ENCODE peak calls at places on chromosome 4, in four cellular contexts. T, Y, O and W are unnamed samples.

GRCh38 chr4:119550857-119551532 is 77.6 kb downstream of the PDE5A start:
- DNase-seq in T (no peak), Y (no peak), O (no peak), W (no peak)

GRCh38 chr4:110106946-110107325 is 91.5 kb downstream of the ELOVL6 start:
- DNase-seq in T (peak), Y (no peak), O (no peak), W (no peak)

GRCh38 chr4:168978001-168978700 is 31.9 kb downstream of the CBR4 start:
- DNase-seq in T (peak), Y (peak), O (no peak), W (no peak)

GRCh38 chr4:185912779-185913178 is 100.8 kb upstream of the SORBS2 start:
- DNase-seq in T (no peak), Y (no peak), O (no peak), W (no peak)

GRCh38 chr4:68831642-68832041 is 15.8 kb downstream of the UGT2B10 start:
- DNase-seq in T (no peak), Y (no peak), O (no peak), W (no peak)

GRCh38 chr4:86496094-86497060 is 97.7 kb upstream of the PTPN13 start:
- DNase-seq in T (no peak), Y (peak), O (peak), W (peak)

GRCh38 chr4:118989098-118990080 is 100.7 kb downstream of the SYNPO2 start:
- DNase-seq in T (no peak), Y (no peak), O (no peak), W (no peak)

GRCh38 chr4:87973283-87974169 is 2.0 kb upstream of the SPP1 start:
- DNase-seq in T (peak), Y (peak), O (peak), W (peak)

GRCh38 chr4:86481429-86481828 is 112.7 kb upstream of the PTPN13 start:
- DNase-seq in T (no peak), Y (no peak), O (no peak), W (no peak)

GRCh38 chr4:41678951-41679350 is 69.6 kb downstream of the PHOX2B start:
- DNase-seq in T (no peak), Y (no peak), O (no peak), W (no peak)

GRCh38 chr4:141144207-141144606 is 10.9 kb upstream of the RNF150 start:
- DNase-seq in T (no peak), Y (no peak), O (no peak), W (no peak)

GRCh38 chr4:53484911-53485459 is 106.3 kb downstream of the LNX1 start:
- DNase-seq in T (no peak), Y (no peak), O (no peak), W (no peak)

GRCh38 chr4:140049024-140049923 is 104.7 kb downstream of the MAML3 start:
- DNase-seq in T (peak), Y (no peak), O (no peak), W (peak)

GRCh38 chr4:15232725-15233597 is 194.9 kb upstream of the C1QTNF7 start:
- DNase-seq in T (peak), Y (no peak), O (no peak), W (no peak)

GRCh38 chr4:40316333-40316781 is 18.8 kb upstream of the CHRNA9 start:
- DNase-seq in T (no peak), Y (no peak), O (no peak), W (no peak)

GRCh38 chr4:57318694-57319093 is 208.5 kb upstream of the IGFBP7 start:
- DNase-seq in T (no peak), Y (no peak), O (no peak), W (no peak)

GRCh38 chr4:122814426-122814825 is 12.2 kb upstream of the FGF2 start:
- DNase-seq in T (no peak), Y (no peak), O (no peak), W (no peak)
- TF ChIP-seq JUND in T (no peak), Y (no peak), O (no peak), W (no peak)

GRCh38 chr4:8021796-8022195 is 82.1 kb upstream of the AFAP1 start:
- DNase-seq in T (no peak), Y (no peak), O (no peak), W (peak)
- TF ChIP-seq ELF1 in T (no peak), Y (no peak), O (no peak), W (no peak)

DNA sequence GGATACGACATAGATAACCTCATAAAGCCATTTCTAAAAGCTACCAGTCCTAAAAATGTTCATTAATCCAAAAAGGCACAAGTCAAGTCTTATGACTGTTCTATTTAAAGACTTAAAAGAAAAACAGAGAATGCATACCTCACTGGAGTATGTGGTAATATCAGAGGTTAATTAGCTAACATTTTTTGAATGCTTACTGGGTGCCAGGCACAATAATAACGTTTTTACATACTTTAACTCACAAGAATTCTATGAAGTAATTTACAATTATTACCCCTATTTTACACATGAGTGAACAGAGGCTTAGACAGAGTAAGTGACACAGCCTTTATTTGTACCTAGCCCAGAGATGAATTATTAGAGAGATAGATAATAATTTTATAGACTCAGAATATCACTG is 207.5 kb downstream of the PDGFC start:
- DNase-seq in T (no peak), Y (no peak), O (no peak), W (no peak)
- H3K4me3 ChIP-seq in T (no peak), Y (no peak), O (no peak), W (no peak)

GRCh38 chr4:94407846-94408245 is 43.9 kb upstream of the PDLIM5 start:
- DNase-seq in T (no peak), Y (no peak), O (no peak), W (no peak)
- TF ChIP-seq JUND in T (no peak), Y (no peak), O (no peak), W (no peak)